ENCODE peak calls at places on chromosomes 3 and 15, in seven cellular contexts. C, G, U, D, V, E and R are unnamed samples.

GRCh38 chr3:172569128-172570008 is 46.1 kb upstream of the TNFSF10 start:
- DNase-seq in V (no peak), D (no peak), U (no peak), C (no peak), G (no peak), E (no peak), R (no peak)

GRCh38 chr3:94336076-94336741 is 273.3 kb downstream of the NSUN3 start:
- DNase-seq in G (no peak), U (no peak), C (no peak), E (peak; percentile 43), V (no peak), D (peak; percentile 70), R (no peak)

GRCh38 chr15:74795961-74796625 is 14.2 kb downstream of the CSK start:
- DNase-seq in U (no peak), G (no peak), E (no peak), D (no peak), C (no peak), V (no peak), R (no peak)

GRCh38 chr15:47184003-47184404 is 533.3 kb upstream of the SEMA6D start:
- DNase-seq in V (no peak), C (peak; percentile 53), D (peak; percentile 62), U (peak; percentile 63), G (peak; percentile 56), E (peak; percentile 31), R (peak; percentile 81)

GRCh38 chr3:38454884-38455638 is 1.4 kb downstream of the ACVR2B start:
- DNase-seq in C (peak; percentile 91), V (peak; percentile 79), D (peak; percentile 50), G (peak; percentile 85), U (peak; percentile 83), E (peak; percentile 82), R (peak; percentile 90)

GRCh38 chr3:14576163-14576562 is 36.0 kb upstream of the GRIP2 start:
- DNase-seq in C (no peak), G (peak; percentile 13), V (no peak), E (no peak), D (no peak), U (no peak), R (no peak)

GRCh38 chr15:74383695-74384565 is 16.5 kb upstream of the CYP11A1 start:
- DNase-seq in V (no peak), U (peak; percentile 87), G (peak; percentile 37), E (no peak), C (no peak), D (no peak), R (peak; percentile 45)

GRCh38 chr3:143895805-143896204 is 47.5 kb upstream of the SLC9A9 start:
- DNase-seq in D (peak; percentile 30), V (no peak), G (no peak), E (no peak), U (no peak), C (no peak), R (no peak)

GRCh38 chr15:100932676-100933348 is 13.7 kb downstream of the LRRK1 start:
- DNase-seq in E (no peak), G (no peak), U (no peak), C (no peak), V (no peak), D (no peak), R (no peak)

GRCh38 chr15:100937171-100937570 is 18.0 kb downstream of the LRRK1 start:
- DNase-seq in D (no peak), E (no peak), V (no peak), C (no peak), U (no peak), G (no peak), R (no peak)

GRCh38 chr15:100934735-100935134 is 15.6 kb downstream of the LRRK1 start:
- DNase-seq in G (no peak), U (no peak), V (no peak), E (no peak), C (no peak), D (no peak), R (no peak)

GRCh38 chr15:100931143-100931890 is 12.2 kb downstream of the LRRK1 start:
- DNase-seq in D (no peak), U (no peak), E (no peak), C (no peak), G (no peak), V (no peak), R (no peak)

DNA sequence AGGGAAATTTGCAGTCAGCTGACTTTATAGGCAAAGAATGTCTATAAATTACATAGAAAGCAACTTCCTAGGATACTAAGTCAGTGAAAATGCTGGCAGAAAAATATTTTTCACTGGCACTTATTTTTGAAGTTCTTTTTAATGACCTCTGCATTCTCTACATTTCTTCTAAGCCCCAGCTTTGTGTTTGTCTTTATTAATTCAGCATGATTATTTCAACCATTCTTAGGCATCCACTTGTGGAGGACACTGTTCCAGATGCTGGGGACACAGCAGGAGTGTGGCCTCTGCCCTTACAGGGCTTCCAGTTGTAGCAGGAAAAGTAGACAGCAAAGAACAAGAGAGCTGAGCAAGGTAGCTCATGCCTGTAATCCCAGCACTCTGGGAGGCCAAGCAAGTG is 15.0 kb downstream of the LRRK1 start:
- DNase-seq in D (no peak), C (no peak), V (no peak), U (no peak), E (no peak), G (no peak), R (no peak)
- H3K4me1 ChIP-seq in D (peaks cover 7% of the 10 kb centered on the region), C (no peaks in the 10 kb centered on the region), V (no peaks in the 10 kb centered on the region), U (peaks cover 3% of the 10 kb centered on the region), E (no peaks in the 10 kb centered on the region), G (no peaks in the 10 kb centered on the region), R (no peaks in the 10 kb centered on the region)

DNA sequence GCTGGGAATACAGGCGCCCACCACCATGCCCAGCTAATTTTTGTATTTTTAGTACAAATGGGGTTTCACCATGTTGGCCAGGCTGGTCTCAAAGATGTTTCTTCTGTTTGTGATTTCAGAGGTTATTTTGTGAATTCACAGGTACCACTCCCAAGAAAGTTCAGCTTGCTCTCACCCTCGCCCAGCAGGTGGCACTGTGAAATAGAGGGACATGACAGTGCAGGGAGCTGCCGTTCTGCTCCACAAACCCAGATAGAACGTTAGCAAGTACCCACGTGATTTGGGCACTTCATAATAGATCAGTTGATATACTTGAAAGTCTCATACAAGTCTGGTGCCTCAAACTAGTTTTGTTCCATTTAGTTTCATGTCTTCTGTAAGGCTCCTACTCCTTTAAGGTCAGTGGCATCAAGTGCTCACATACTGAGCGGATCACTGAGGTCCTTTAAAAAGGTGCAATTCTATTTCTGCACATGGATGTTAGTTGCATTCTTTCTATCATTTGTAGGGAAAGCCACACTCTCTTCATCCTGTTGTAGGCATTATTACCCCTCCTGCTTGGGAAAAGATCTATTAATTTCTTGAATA is 45.4 kb downstream of the FILIP1L start:
- DNase-seq in C (peak; percentile 89), D (peak; percentile 85), G (peak; percentile 87), V (peak; percentile 79), U (peak; percentile 93), E (peak; percentile 51), R (peak; percentile 87)
- H3K27ac ChIP-seq in C (peak overlapping the region; percentile 17), D (peak overlapping the region; percentile 54), G (peak overlapping the region; percentile 60), V (peak overlapping the region; percentile 80), U (peak overlapping the region; percentile 56), E (no peak overlapping the region), R (no peak overlapping the region)

GRCh38 chr3:129591932-129592331 is 14.5 kb downstream of the PLXND1 start:
- DNase-seq in V (no peak), D (no peak), U (peak; percentile 78), C (peak; percentile 57), G (no peak), E (no peak), R (no peak)
- H3K4me1 ChIP-seq in V (peaks cover 55% of the 10 kb centered on the region), D (peaks cover 73% of the 10 kb centered on the region), U (peaks cover 43% of the 10 kb centered on the region), C (peaks cover 21% of the 10 kb centered on the region), G (peaks cover 98% of the 10 kb centered on the region), E (peaks cover 66% of the 10 kb centered on the region), R (peaks cover 33% of the 10 kb centered on the region)

DNA sequence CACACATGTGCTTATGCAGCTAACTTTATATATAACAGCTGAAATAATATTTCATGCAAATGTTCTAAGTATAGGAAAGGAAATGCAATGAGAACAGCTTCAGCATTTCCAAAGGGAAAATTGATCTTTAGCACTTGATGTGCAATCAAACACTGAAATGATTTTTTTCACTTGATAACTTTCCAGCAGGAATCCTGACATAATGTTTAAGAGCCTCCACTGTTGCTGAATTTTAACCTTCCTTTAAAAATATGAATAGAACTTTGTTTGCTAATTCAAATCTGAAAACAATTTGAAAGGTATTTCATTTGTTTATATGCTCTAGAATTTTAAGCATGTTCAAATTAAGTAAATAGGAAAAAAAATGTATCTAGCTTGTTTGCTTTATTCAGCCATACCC is 96.9 kb upstream of the STRIT1 start:
- DNase-seq in U (no peak), G (no peak), C (no peak), D (no peak), E (no peak), V (no peak), R (no peak)
- H3K27ac ChIP-seq in U (no peak overlapping the region), G (peak overlapping the region; percentile 63), C (no peak overlapping the region), D (no peak overlapping the region), E (no peak overlapping the region), V (no peak overlapping the region), R (no peak overlapping the region)

GRCh38 chr3:112972158-112972557 is 2.7 kb downstream of the CD200R1 start:
- DNase-seq in G (no peak), V (no peak), C (no peak), U (no peak), D (no peak), E (no peak), R (no peak)

GRCh38 chr3:112974894-112975293 is at the start of gene CD200R1:
- DNase-seq in U (no peak), C (no peak), G (no peak), D (no peak), V (no peak), E (no peak), R (no peak)

GRCh38 chr3:112974178-112974517 is 755 bp downstream of the CD200R1 start:
- DNase-seq in G (no peak), D (no peak), U (no peak), E (no peak), V (no peak), C (no peak), R (no peak)

GRCh38 chr3:112976001-112976400 is 1.1 kb upstream of the CD200R1 start:
- DNase-seq in D (no peak), G (no peak), U (no peak), V (no peak), E (no peak), C (no peak), R (no peak)

DNA sequence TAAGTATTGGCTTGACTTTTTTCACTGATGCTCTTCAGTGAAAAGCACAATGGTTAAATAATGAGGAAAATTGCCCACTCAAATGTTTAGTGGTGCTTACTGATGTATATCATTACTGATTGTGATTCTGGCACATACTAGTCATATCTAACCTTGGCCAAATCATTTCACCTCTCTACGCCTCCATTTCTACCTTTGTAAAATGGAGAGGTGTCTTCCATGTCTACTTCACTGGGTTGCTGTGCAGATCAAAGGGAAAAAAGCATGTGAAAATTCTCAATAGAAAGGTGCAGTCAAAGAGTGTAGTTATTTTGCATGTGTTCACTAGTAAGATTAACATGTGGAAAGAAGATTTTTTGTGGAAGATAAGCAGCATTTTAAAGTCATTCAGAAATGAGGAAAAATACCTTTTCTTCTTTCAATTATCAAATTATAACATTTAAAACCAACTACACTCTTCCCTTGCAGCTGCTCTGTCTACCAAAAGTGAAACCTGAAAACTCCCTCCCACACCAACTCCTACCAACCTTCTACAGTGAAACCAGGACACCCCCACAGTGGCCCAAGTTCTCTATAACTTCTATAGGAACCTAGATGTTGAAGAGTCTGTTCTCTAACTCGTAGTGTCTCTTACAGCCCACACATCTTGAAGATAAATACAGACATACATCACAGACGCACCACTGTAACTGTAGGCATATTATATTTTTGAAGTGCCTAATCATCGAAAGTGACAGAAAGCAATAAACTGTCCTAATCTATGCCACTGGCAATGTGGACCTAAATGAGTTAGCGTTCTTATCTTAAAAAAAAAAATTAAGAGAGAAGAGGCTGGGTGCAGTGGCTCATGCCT is 1.4 kb downstream of the CD200R1 start:
- DNase-seq in E (no peak), U (no peak), C (no peak), D (no peak), G (no peak), V (no peak), R (no peak)
- H3K4me1 ChIP-seq in E (no peaks in the 10 kb centered on the region), U (peaks cover 19% of the 10 kb centered on the region), C (no peaks in the 10 kb centered on the region), D (no peaks in the 10 kb centered on the region), G (no peaks in the 10 kb centered on the region), V (no peaks in the 10 kb centered on the region), R (no peaks in the 10 kb centered on the region)

GRCh38 chr15:24772256-24772655 is 96.7 kb downstream of the NPAP1 start:
- DNase-seq in V (no peak), E (no peak), U (no peak), G (no peak), C (no peak), D (no peak), R (no peak)
- H3K27ac ChIP-seq in V (no peak overlapping the region), E (no peak overlapping the region), U (no peak overlapping the region), G (no peak overlapping the region), C (no peak overlapping the region), D (no peak overlapping the region), R (no peak overlapping the region)